ENCODE peak calls at places on chromosome 19, in six cellular contexts. One of them, this sample, is unnamed.

GRCh38 chr19:10142701-10143375 is 23.1 kb upstream of the EIF3G start:
- DNase-seq in Kasumi-1: no peak
- DNase-seq in NCI-H69: no peak
- DNase-seq in HS-27A: no peak
- DNase-seq in mucosa of descending colon: peak
- DNase-seq in Ammon's horn: no peak
- DNase-seq in this sample: no peak

GRCh38 chr19:18589380-18590272 is 1.0 kb downstream of the REX1BD start:
- DNase-seq in NCI-H69: peak
- DNase-seq in Ammon's horn: peak
- DNase-seq in mucosa of descending colon: peak
- DNase-seq in HS-27A: peak
- DNase-seq in Kasumi-1: peak
- DNase-seq in this sample: no peak

GRCh38 chr19:47372603-47373002 is 23.5 kb downstream of the DHX34 start:
- DNase-seq in Ammon's horn: no peak
- DNase-seq in Kasumi-1: no peak
- DNase-seq in NCI-H69: no peak
- DNase-seq in HS-27A: no peak
- DNase-seq in mucosa of descending colon: no peak
- DNase-seq in this sample: no peak

GRCh38 chr19:1471514-1472107 is 7.4 kb downstream of the C19orf25 start:
- DNase-seq in Kasumi-1: no peak
- DNase-seq in NCI-H69: peak
- DNase-seq in Ammon's horn: peak
- DNase-seq in HS-27A: no peak
- DNase-seq in mucosa of descending colon: no peak
- DNase-seq in this sample: peak

GRCh38 chr19:16258440-16258903 is 60.8 kb downstream of the AP1M1 start:
- DNase-seq in mucosa of descending colon: no peak
- DNase-seq in NCI-H69: no peak
- DNase-seq in Kasumi-1: peak
- DNase-seq in HS-27A: no peak
- DNase-seq in Ammon's horn: peak
- DNase-seq in this sample: peak

GRCh38 chr19:14167013-14167593 is 30.7 kb upstream of the ASF1B start:
- DNase-seq in Kasumi-1: no peak
- DNase-seq in mucosa of descending colon: no peak
- DNase-seq in HS-27A: no peak
- DNase-seq in NCI-H69: no peak
- DNase-seq in Ammon's horn: no peak
- DNase-seq in this sample: no peak

GRCh38 chr19:944663-945241 is 18.9 kb downstream of the ARID3A start:
- DNase-seq in HS-27A: no peak
- DNase-seq in NCI-H69: peak
- DNase-seq in Kasumi-1: no peak
- DNase-seq in Ammon's horn: no peak
- DNase-seq in mucosa of descending colon: no peak
- DNase-seq in this sample: no peak

GRCh38 chr19:55493650-55494171 is 5.5 kb downstream of the SSC5D start:
- DNase-seq in HS-27A: no peak
- DNase-seq in NCI-H69: no peak
- DNase-seq in Kasumi-1: no peak
- DNase-seq in Ammon's horn: no peak
- DNase-seq in mucosa of descending colon: no peak
- DNase-seq in this sample: no peak

GRCh38 chr19:48608798-48609263 is 2.3 kb downstream of the SPACA4 start:
- DNase-seq in NCI-H69: peak
- DNase-seq in Ammon's horn: peak
- DNase-seq in HS-27A: no peak
- DNase-seq in Kasumi-1: peak
- DNase-seq in mucosa of descending colon: peak
- DNase-seq in this sample: peak

GRCh38 chr19:16288544-16288943 is 36.1 kb upstream of the KLF2 start:
- DNase-seq in NCI-H69: no peak
- DNase-seq in Ammon's horn: no peak
- DNase-seq in Kasumi-1: no peak
- DNase-seq in mucosa of descending colon: no peak
- DNase-seq in HS-27A: no peak
- DNase-seq in this sample: no peak

GRCh38 chr19:39150235-39150634 is 24.6 kb downstream of the PAK4 start:
- DNase-seq in mucosa of descending colon: no peak
- DNase-seq in Kasumi-1: no peak
- DNase-seq in NCI-H69: no peak
- DNase-seq in Ammon's horn: no peak
- DNase-seq in HS-27A: no peak
- DNase-seq in this sample: no peak

GRCh38 chr19:45692187-45693111 is at the start of gene QPCTL:
- DNase-seq in mucosa of descending colon: peak
- DNase-seq in NCI-H69: peak
- DNase-seq in Ammon's horn: peak
- DNase-seq in HS-27A: peak
- DNase-seq in Kasumi-1: peak
- DNase-seq in this sample: peak

GRCh38 chr19:30209617-30210600 is 162.3 kb upstream of the ZNF536 start:
- DNase-seq in HS-27A: no peak
- DNase-seq in Ammon's horn: no peak
- DNase-seq in mucosa of descending colon: no peak
- DNase-seq in Kasumi-1: no peak
- DNase-seq in NCI-H69: no peak
- DNase-seq in this sample: no peak

GRCh38 chr19:10769533-10770491 is 51.9 kb downstream of the DNM2 start:
- DNase-seq in NCI-H69: peak
- DNase-seq in Ammon's horn: peak
- DNase-seq in Kasumi-1: no peak
- DNase-seq in HS-27A: no peak
- DNase-seq in mucosa of descending colon: no peak
- DNase-seq in this sample: peak

GRCh38 chr19:42831221-42832019 is 48.1 kb downstream of the PSG1 start:
- DNase-seq in NCI-H69: no peak
- DNase-seq in mucosa of descending colon: no peak
- DNase-seq in Ammon's horn: no peak
- DNase-seq in Kasumi-1: no peak
- DNase-seq in HS-27A: no peak
- DNase-seq in this sample: peak

GRCh38 chr19:54002495-54003315 is 11.3 kb downstream of the CACNG6 start:
- DNase-seq in NCI-H69: no peak
- DNase-seq in HS-27A: peak
- DNase-seq in Ammon's horn: no peak
- DNase-seq in mucosa of descending colon: no peak
- DNase-seq in Kasumi-1: no peak
- DNase-seq in this sample: no peak

GRCh38 chr19:55486971-55487883 is 1.0 kb upstream of the SSC5D start:
- DNase-seq in Ammon's horn: no peak
- DNase-seq in mucosa of descending colon: peak
- DNase-seq in NCI-H69: peak
- DNase-seq in HS-27A: peak
- DNase-seq in Kasumi-1: peak
- DNase-seq in this sample: no peak

GRCh38 chr19:46728208-46728607 is 11.3 kb upstream of the PRKD2 start:
- DNase-seq in mucosa of descending colon: no peak
- DNase-seq in NCI-H69: no peak
- DNase-seq in Kasumi-1: no peak
- DNase-seq in Ammon's horn: no peak
- DNase-seq in HS-27A: no peak
- DNase-seq in this sample: no peak

GRCh38 chr19:506404-507285 is 652 bp upstream of the TPGS1 start:
- DNase-seq in mucosa of descending colon: peak
- DNase-seq in HS-27A: peak
- DNase-seq in NCI-H69: peak
- DNase-seq in Ammon's horn: peak
- DNase-seq in Kasumi-1: peak
- DNase-seq in this sample: peak

GRCh38 chr19:48468806-48469055 is 438 bp upstream of the CYTH2 start:
- DNase-seq in Ammon's horn: no peak
- DNase-seq in Kasumi-1: peak
- DNase-seq in HS-27A: no peak
- DNase-seq in NCI-H69: no peak
- DNase-seq in mucosa of descending colon: no peak
- DNase-seq in this sample: peak

GRCh38 chr19:50794074-50794777 is 4.0 kb downstream of the ACP4 start:
- DNase-seq in mucosa of descending colon: peak
- DNase-seq in Kasumi-1: peak
- DNase-seq in HS-27A: no peak
- DNase-seq in NCI-H69: peak
- DNase-seq in Ammon's horn: no peak
- DNase-seq in this sample: no peak

GRCh38 chr19:39320948-39321831 is 527 bp upstream of the LRFN1 start:
- DNase-seq in Ammon's horn: no peak
- DNase-seq in mucosa of descending colon: no peak
- DNase-seq in Kasumi-1: no peak
- DNase-seq in HS-27A: no peak
- DNase-seq in NCI-H69: no peak
- DNase-seq in this sample: no peak

GRCh38 chr19:7877249-7877836 is 3.2 kb upstream of the PRR36 start:
- DNase-seq in Kasumi-1: no peak
- DNase-seq in Ammon's horn: no peak
- DNase-seq in HS-27A: no peak
- DNase-seq in NCI-H69: no peak
- DNase-seq in mucosa of descending colon: no peak
- DNase-seq in this sample: no peak

GRCh38 chr19:45428385-45429231 is 4.9 kb upstream of the ERCC1 start:
- DNase-seq in mucosa of descending colon: no peak
- DNase-seq in NCI-H69: peak
- DNase-seq in Ammon's horn: no peak
- DNase-seq in HS-27A: no peak
- DNase-seq in Kasumi-1: peak
- DNase-seq in this sample: no peak

This sample was measured in pons.